ENCODE peak calls at places on chromosomes 2 and 18, in six cellular contexts. B, I, Y, L, U and H are unnamed samples.
A peak's percentile ranks its signal among the peaks of the same experiment; 100 is the strongest.

GRCh38 chr2:225190987-225191386 is 148.7 kb upstream of the DOCK10 start:
- DNase-seq in B (no peak), I (no peak), Y (no peak), L (no peak), U (no peak), H (no peak)

GRCh38 chr2:43218550-43219382 is 7.6 kb downstream of the ZFP36L2 start:
- DNase-seq in B (peak; percentile 19), I (peak; percentile 79), Y (no peak), L (no peak), U (peak; percentile 84), H (no peak)

GRCh38 chr2:69138247-69138754 is 125.3 kb downstream of the ANTXR1 start:
- DNase-seq in B (peak; percentile 88), I (no peak), Y (no peak), L (peak; percentile 75), U (no peak), H (no peak)

GRCh38 chr2:70789304-70790078 is 952 bp downstream of the FIGLA start:
- DNase-seq in B (peak; percentile 58), I (peak; percentile 89), Y (peak; percentile 82), L (peak; percentile 83), U (peak; percentile 67), H (peak; percentile 67)

GRCh38 chr2:41736105-41736567 is 311.7 kb upstream of the PKDCC start:
- DNase-seq in B (no peak), I (no peak), Y (no peak), L (no peak), U (no peak), H (no peak)

GRCh38 chr2:236606023-236606422 is 36.4 kb downstream of the ACKR3 start:
- DNase-seq in B (no peak), I (no peak), Y (no peak), L (no peak), U (no peak), H (no peak)

GRCh38 chr2:237324446-237325236 is 89.3 kb downstream of the COL6A3 start:
- DNase-seq in B (peak; percentile 98), I (no peak), Y (no peak), L (no peak), U (no peak), H (no peak)

GRCh38 chr18:61845212-61845611 is 47.6 kb downstream of the RNF152 start:
- DNase-seq in B (no peak), I (no peak), Y (no peak), L (no peak), U (no peak), H (no peak)

GRCh38 chr18:7157760-7158159 is 40.2 kb upstream of the LAMA1 start:
- DNase-seq in B (no peak), I (no peak), Y (no peak), L (no peak), U (no peak), H (no peak)

GRCh38 chr2:46367286-46367685 is 70.1 kb downstream of the EPAS1 start:
- DNase-seq in B (no peak), I (no peak), Y (no peak), L (no peak), U (no peak), H (no peak)

GRCh38 chr2:151051584-151052220 is 210.0 kb downstream of the RBM43 start:
- DNase-seq in B (peak; percentile 80), I (peak; percentile 54), Y (peak; percentile 39), L (peak; percentile 39), U (no peak), H (no peak)

GRCh38 chr2:237669628-237670351 is 42.4 kb downstream of the LRRFIP1 start:
- DNase-seq in B (peak; percentile 90), I (peak; percentile 89), Y (no peak), L (no peak), U (no peak), H (no peak)

GRCh38 chr2:236682651-236683422 is 113.2 kb downstream of the ACKR3 start:
- DNase-seq in B (no peak), I (no peak), Y (no peak), L (no peak), U (no peak), H (no peak)

GRCh38 chr2:238090887-238091286 is 9.3 kb upstream of the ESPNL start:
- DNase-seq in B (no peak), I (no peak), Y (no peak), L (no peak), U (no peak), H (no peak)

GRCh38 chr2:34096552-34097171 is 497.6 kb upstream of the FAM98A start:
- DNase-seq in B (peak; percentile 80), I (peak; percentile 64), Y (peak; percentile 55), L (peak; percentile 32), U (no peak), H (peak; percentile 17)

GRCh38 chr18:75158465-75159237 is 50.3 kb downstream of the PTGR3 start:
- DNase-seq in B (no peak), I (no peak), Y (no peak), L (no peak), U (no peak), H (no peak)

GRCh38 chr2:239594772-239595608 is 194.2 kb upstream of the HDAC4 start:
- DNase-seq in B (no peak), I (no peak), Y (no peak), L (no peak), U (peak; percentile 26), H (no peak)

GRCh38 chr18:37529863-37530262 is 35.7 kb downstream of the CELF4 start:
- DNase-seq in B (no peak), I (no peak), Y (no peak), L (no peak), U (no peak), H (no peak)